ENCODE peak calls at places on chromosome 7, in eight cellular contexts. One of them, this sample, is unnamed.

GRCh38 chr7:54336800-54337199 is 205.4 kb upstream of the VSTM2A start:
- DNase-seq in stimulated activated CD4-positive, alpha-beta T cell treated with anti-CD3 and anti-CD28 coated beads, Interleukin-2, amount 100 ng/mL, for 48 hours: no peak
- DNase-seq in Calu3: no peak
- DNase-seq in SW480: no peak
- DNase-seq in NCI-H774: no peak
- DNase-seq in transverse colon: no peak
- DNase-seq in SW 1271: no peak
- DNase-seq in HT1080: no peak
- DNase-seq in this sample: no peak

GRCh38 chr7:149855368-149856305 is 17.5 kb downstream of the ZNF862 start:
- DNase-seq in Calu3: no peak
- DNase-seq in HT1080: peak
- DNase-seq in stimulated activated CD4-positive, alpha-beta T cell treated with anti-CD3 and anti-CD28 coated beads, Interleukin-2, amount 100 ng/mL, for 48 hours: no peak
- DNase-seq in SW 1271: peak
- DNase-seq in transverse colon: no peak
- DNase-seq in NCI-H774: no peak
- DNase-seq in SW480: peak
- DNase-seq in this sample: no peak

GRCh38 chr7:37510043-37510634 is 61.5 kb upstream of the ELMO1 start:
- DNase-seq in HT1080: peak
- DNase-seq in SW 1271: no peak
- DNase-seq in NCI-H774: no peak
- DNase-seq in stimulated activated CD4-positive, alpha-beta T cell treated with anti-CD3 and anti-CD28 coated beads, Interleukin-2, amount 100 ng/mL, for 48 hours: peak
- DNase-seq in Calu3: peak
- DNase-seq in SW480: peak
- DNase-seq in transverse colon: no peak
- DNase-seq in this sample: no peak

GRCh38 chr7:29563590-29564454 is at the start of gene PRR15:
- DNase-seq in SW 1271: no peak
- DNase-seq in HT1080: no peak
- DNase-seq in SW480: peak
- DNase-seq in Calu3: peak
- DNase-seq in NCI-H774: peak
- DNase-seq in transverse colon: peak
- DNase-seq in stimulated activated CD4-positive, alpha-beta T cell treated with anti-CD3 and anti-CD28 coated beads, Interleukin-2, amount 100 ng/mL, for 48 hours: no peak
- DNase-seq in this sample: peak

GRCh38 chr7:47392241-47392759 is 189.6 kb downstream of the TNS3 start:
- DNase-seq in SW 1271: no peak
- DNase-seq in transverse colon: no peak
- DNase-seq in SW480: no peak
- DNase-seq in HT1080: no peak
- DNase-seq in stimulated activated CD4-positive, alpha-beta T cell treated with anti-CD3 and anti-CD28 coated beads, Interleukin-2, amount 100 ng/mL, for 48 hours: no peak
- DNase-seq in NCI-H774: no peak
- DNase-seq in Calu3: no peak
- DNase-seq in this sample: peak

GRCh38 chr7:82249979-82250378 is 193.6 kb downstream of the CACNA2D1 start:
- DNase-seq in SW480: no peak
- DNase-seq in HT1080: no peak
- DNase-seq in Calu3: no peak
- DNase-seq in NCI-H774: no peak
- DNase-seq in stimulated activated CD4-positive, alpha-beta T cell treated with anti-CD3 and anti-CD28 coated beads, Interleukin-2, amount 100 ng/mL, for 48 hours: no peak
- DNase-seq in SW 1271: no peak
- DNase-seq in transverse colon: no peak
- DNase-seq in this sample: no peak

GRCh38 chr7:28411876-28412662 is at the start of gene CREB5:
- DNase-seq in Calu3: no peak
- DNase-seq in transverse colon: no peak
- DNase-seq in SW 1271: no peak
- DNase-seq in HT1080: no peak
- DNase-seq in NCI-H774: no peak
- DNase-seq in stimulated activated CD4-positive, alpha-beta T cell treated with anti-CD3 and anti-CD28 coated beads, Interleukin-2, amount 100 ng/mL, for 48 hours: no peak
- DNase-seq in SW480: no peak
- DNase-seq in this sample: no peak

GRCh38 chr7:50962281-50962883 is 179.7 kb upstream of the GRB10 start:
- DNase-seq in SW480: no peak
- DNase-seq in stimulated activated CD4-positive, alpha-beta T cell treated with anti-CD3 and anti-CD28 coated beads, Interleukin-2, amount 100 ng/mL, for 48 hours: no peak
- DNase-seq in SW 1271: no peak
- DNase-seq in Calu3: no peak
- DNase-seq in NCI-H774: no peak
- DNase-seq in HT1080: peak
- DNase-seq in transverse colon: no peak
- DNase-seq in this sample: no peak

GRCh38 chr7:27156901-27157716 is 634 bp upstream of the HOXA7 start:
- DNase-seq in SW480: peak
- DNase-seq in HT1080: no peak
- DNase-seq in NCI-H774: no peak
- DNase-seq in SW 1271: no peak
- DNase-seq in Calu3: no peak
- DNase-seq in stimulated activated CD4-positive, alpha-beta T cell treated with anti-CD3 and anti-CD28 coated beads, Interleukin-2, amount 100 ng/mL, for 48 hours: no peak
- DNase-seq in transverse colon: peak
- DNase-seq in this sample: no peak

GRCh38 chr7:25636871-25637283 is 408.6 kb upstream of the NPVF start:
- DNase-seq in NCI-H774: no peak
- DNase-seq in Calu3: no peak
- DNase-seq in SW 1271: no peak
- DNase-seq in SW480: no peak
- DNase-seq in HT1080: no peak
- DNase-seq in stimulated activated CD4-positive, alpha-beta T cell treated with anti-CD3 and anti-CD28 coated beads, Interleukin-2, amount 100 ng/mL, for 48 hours: no peak
- DNase-seq in transverse colon: no peak
- DNase-seq in this sample: peak

GRCh38 chr7:113199841-113200240 is 81.5 kb upstream of the SMIM30 start:
- DNase-seq in SW 1271: no peak
- DNase-seq in SW480: no peak
- DNase-seq in Calu3: peak
- DNase-seq in NCI-H774: no peak
- DNase-seq in transverse colon: no peak
- DNase-seq in HT1080: no peak
- DNase-seq in stimulated activated CD4-positive, alpha-beta T cell treated with anti-CD3 and anti-CD28 coated beads, Interleukin-2, amount 100 ng/mL, for 48 hours: no peak
- DNase-seq in this sample: no peak

GRCh38 chr7:74217455-74218342 is 7.9 kb downstream of the LAT2 start:
- DNase-seq in Calu3: no peak
- DNase-seq in SW480: no peak
- DNase-seq in HT1080: peak
- DNase-seq in stimulated activated CD4-positive, alpha-beta T cell treated with anti-CD3 and anti-CD28 coated beads, Interleukin-2, amount 100 ng/mL, for 48 hours: no peak
- DNase-seq in NCI-H774: no peak
- DNase-seq in SW 1271: no peak
- DNase-seq in transverse colon: peak
- DNase-seq in this sample: no peak

GRCh38 chr7:41830271-41830670 is 127.4 kb upstream of the INHBA start:
- DNase-seq in transverse colon: no peak
- DNase-seq in SW480: no peak
- DNase-seq in NCI-H774: no peak
- DNase-seq in HT1080: no peak
- DNase-seq in Calu3: no peak
- DNase-seq in SW 1271: no peak
- DNase-seq in stimulated activated CD4-positive, alpha-beta T cell treated with anti-CD3 and anti-CD28 coated beads, Interleukin-2, amount 100 ng/mL, for 48 hours: no peak
- DNase-seq in this sample: no peak

GRCh38 chr7:156907656-156908055 is 14.7 kb upstream of the LMBR1 start:
- DNase-seq in transverse colon: no peak
- DNase-seq in SW480: no peak
- DNase-seq in stimulated activated CD4-positive, alpha-beta T cell treated with anti-CD3 and anti-CD28 coated beads, Interleukin-2, amount 100 ng/mL, for 48 hours: no peak
- DNase-seq in NCI-H774: no peak
- DNase-seq in SW 1271: no peak
- DNase-seq in Calu3: no peak
- DNase-seq in HT1080: peak
- DNase-seq in this sample: no peak

GRCh38 chr7:134866581-134866980 is 87.1 kb downstream of the CALD1 start:
- DNase-seq in Calu3: no peak
- DNase-seq in transverse colon: no peak
- DNase-seq in HT1080: no peak
- DNase-seq in SW480: no peak
- DNase-seq in NCI-H774: no peak
- DNase-seq in SW 1271: no peak
- DNase-seq in stimulated activated CD4-positive, alpha-beta T cell treated with anti-CD3 and anti-CD28 coated beads, Interleukin-2, amount 100 ng/mL, for 48 hours: no peak
- DNase-seq in this sample: no peak

GRCh38 chr7:131581241-131582157 is 25.1 kb upstream of the PODXL start:
- DNase-seq in HT1080: peak
- DNase-seq in NCI-H774: no peak
- DNase-seq in Calu3: peak
- DNase-seq in transverse colon: no peak
- DNase-seq in SW 1271: no peak
- DNase-seq in SW480: no peak
- DNase-seq in stimulated activated CD4-positive, alpha-beta T cell treated with anti-CD3 and anti-CD28 coated beads, Interleukin-2, amount 100 ng/mL, for 48 hours: no peak
- DNase-seq in this sample: peak

GRCh38 chr7:80721880-80722595 is 83.6 kb downstream of the CD36 start:
- DNase-seq in SW 1271: peak
- DNase-seq in HT1080: peak
- DNase-seq in Calu3: no peak
- DNase-seq in NCI-H774: no peak
- DNase-seq in SW480: peak
- DNase-seq in stimulated activated CD4-positive, alpha-beta T cell treated with anti-CD3 and anti-CD28 coated beads, Interleukin-2, amount 100 ng/mL, for 48 hours: no peak
- DNase-seq in transverse colon: no peak
- DNase-seq in this sample: peak

GRCh38 chr7:100612730-100613446 is 548 bp downstream of the MOSPD3 start:
- DNase-seq in SW 1271: no peak
- DNase-seq in HT1080: no peak
- DNase-seq in SW480: peak
- DNase-seq in transverse colon: no peak
- DNase-seq in stimulated activated CD4-positive, alpha-beta T cell treated with anti-CD3 and anti-CD28 coated beads, Interleukin-2, amount 100 ng/mL, for 48 hours: no peak
- DNase-seq in NCI-H774: no peak
- DNase-seq in Calu3: no peak
- DNase-seq in this sample: no peak

GRCh38 chr7:131606346-131607290 is 50.2 kb upstream of the PODXL start:
- DNase-seq in SW 1271: no peak
- DNase-seq in transverse colon: no peak
- DNase-seq in NCI-H774: no peak
- DNase-seq in HT1080: no peak
- DNase-seq in stimulated activated CD4-positive, alpha-beta T cell treated with anti-CD3 and anti-CD28 coated beads, Interleukin-2, amount 100 ng/mL, for 48 hours: no peak
- DNase-seq in Calu3: no peak
- DNase-seq in SW480: peak
- DNase-seq in this sample: no peak

GRCh38 chr7:47573758-47574472 is 8.0 kb downstream of the TNS3 start:
- DNase-seq in Calu3: peak
- DNase-seq in HT1080: peak
- DNase-seq in NCI-H774: no peak
- DNase-seq in transverse colon: no peak
- DNase-seq in SW 1271: no peak
- DNase-seq in stimulated activated CD4-positive, alpha-beta T cell treated with anti-CD3 and anti-CD28 coated beads, Interleukin-2, amount 100 ng/mL, for 48 hours: no peak
- DNase-seq in SW480: no peak
- DNase-seq in this sample: no peak

GRCh38 chr7:92595281-92595680 is 5.1 kb upstream of the FAM133B start:
- DNase-seq in transverse colon: no peak
- DNase-seq in NCI-H774: no peak
- DNase-seq in SW480: peak
- DNase-seq in SW 1271: peak
- DNase-seq in HT1080: peak
- DNase-seq in stimulated activated CD4-positive, alpha-beta T cell treated with anti-CD3 and anti-CD28 coated beads, Interleukin-2, amount 100 ng/mL, for 48 hours: no peak
- DNase-seq in Calu3: no peak
- DNase-seq in this sample: no peak